ENCODE peak calls at places on chromosomes 4 and X, in four cellular contexts. J is ureter, X is AG08396, S is foreskin fibroblast. N is an unnamed sample.

GRCh38 chrX:11770320-11770719 is 12.3 kb downstream of the MSL3 start:
- DNase-seq in X (peak; percentile 63), J (no peak), S (no peak), N (peak; percentile 62)

GRCh38 chr4:83178029-83178428 is 63.5 kb upstream of the PLAC8 start:
- DNase-seq in J (no peak), X (no peak), S (no peak), N (no peak)

GRCh38 chrX:18674417-18674787 is 2.5 kb upstream of the RS1 start:
- DNase-seq in S (no peak), X (no peak), J (no peak), N (peak; percentile 18)

GRCh38 chr4:8547108-8547911 is 32.9 kb upstream of the GPR78 start:
- DNase-seq in X (peak; percentile 12), J (no peak), S (no peak), N (peak; percentile 32)

GRCh38 chr4:114180481-114180880 is 201.0 kb upstream of the ARSJ start:
- DNase-seq in J (peak; percentile 47), S (peak; percentile 77), X (peak; percentile 73), N (peak; percentile 91)

GRCh38 chr4:94909645-94910044 is 151.9 kb downstream of the BMPR1B start:
- DNase-seq in J (no peak), X (no peak), S (no peak), N (peak; percentile 83)

GRCh38 chrX:97159916-97160800 is 276.4 kb downstream of the RPA4 start:
- DNase-seq in S (no peak), J (no peak), X (no peak), N (no peak)

GRCh38 chr4:138310498-138310897 is 68.3 kb upstream of the SLC7A11 start:
- DNase-seq in S (peak; percentile 11), J (no peak), X (no peak), N (no peak)

GRCh38 chrX:110836982-110837381 is 41.4 kb upstream of the CHRDL1 start:
- DNase-seq in S (no peak), J (no peak), X (no peak), N (no peak)

GRCh38 chrX:56802921-56803848 is 74.1 kb downstream of the NBDY start:
- DNase-seq in S (peak; percentile 41), X (peak; percentile 64), J (peak; percentile 87), N (peak; percentile 86)

GRCh38 chr4:55765070-55765469 is 54.5 kb upstream of the EXOC1L start:
- DNase-seq in S (no peak), J (no peak), X (no peak), N (no peak)

GRCh38 chr4:133146574-133147198 is 2.4 kb upstream of the PCDH10 start:
- DNase-seq in S (no peak), J (no peak), X (peak; percentile 45), N (peak; percentile 81)

GRCh38 chr4:109912706-109913621 is at the start of gene EGF:
- DNase-seq in X (peak; percentile 15), J (no peak), S (peak; percentile 12), N (peak; percentile 82)

GRCh38 chr4:1212546-1213335 is 36.2 kb downstream of the CTBP1 start:
- DNase-seq in X (no peak), J (no peak), S (no peak), N (no peak)

GRCh38 chrX:7283741-7284140 is 135.8 kb upstream of the PUDP start:
- DNase-seq in X (no peak), J (no peak), S (no peak), N (no peak)

GRCh38 chr4:39390603-39391002 is 16.1 kb upstream of the KLB start:
- DNase-seq in X (no peak), S (no peak), J (no peak), N (no peak)

GRCh38 chr4:174874898-174875297 is 43.3 kb upstream of the ADAM29 start:
- DNase-seq in J (no peak), S (no peak), X (no peak), N (no peak)

GRCh38 chr4:112510468-112511293 is 5.3 kb downstream of the NEUROG2 start:
- DNase-seq in J (no peak), X (no peak), S (no peak), N (peak; percentile 39)

GRCh38 chr4:188282620-188283232 is 143.5 kb downstream of the TRIML1 start:
- DNase-seq in X (no peak), S (no peak), J (no peak), N (peak; percentile 27)

GRCh38 chr4:74365761-74366160 is 816 bp downstream of the EREG start:
- DNase-seq in S (no peak), X (no peak), J (no peak), N (peak; percentile 51)

GRCh38 chrX:130032552-130032951 is 50.1 kb downstream of the BCORL1 start:
- DNase-seq in J (no peak), X (no peak), S (no peak), N (no peak)